ENCODE peak calls at places on chromosomes 4 and X, in eight cellular contexts. F is uterus, Z is fibroblast of lung, S is right atrium auricular region, D is MM.1S, U is endothelial cell of umbilical vein, P is lower lobe of right lung, G is Peyer's patch. M is an unnamed sample.

GRCh38 chr4:83664741-83665140 is 128.8 kb downstream of the GPAT3 start:
- DNase-seq in F (no peak), Z (no peak), S (no peak), D (no peak), U (no peak), P (no peak), G (no peak), M (no peak)

GRCh38 chrX:1595711-1596060 is 4.3 kb downstream of the AKAP17A start:
- DNase-seq in F (no peak), Z (no peak), S (no peak), D (no peak), U (no peak), P (no peak), G (no peak), M (no peak)

GRCh38 chr4:112938461-112939058 is 110.9 kb upstream of the ANK2 start:
- DNase-seq in F (no peak), Z (peak; percentile 71), S (no peak), D (peak; percentile 54), U (peak; percentile 40), P (no peak), G (no peak), M (no peak)

GRCh38 chr4:182917182-182918043 is at the start of gene DCTD:
- DNase-seq in F (peak; percentile 76), Z (peak; percentile 66), S (peak; percentile 77), D (peak; percentile 93), U (peak; percentile 60), P (peak; percentile 88), G (peak; percentile 92), M (peak; percentile 87)

GRCh38 chrX:47697171-47697570 is 38.2 kb upstream of the UXT start:
- DNase-seq in F (no peak), Z (no peak), S (no peak), D (no peak), U (no peak), P (no peak), G (no peak), M (no peak)

GRCh38 chr4:72701987-72702819 is 133.2 kb upstream of the ADAMTS3 start:
- DNase-seq in F (no peak), Z (peak; percentile 65), S (no peak), D (peak; percentile 78), U (peak; percentile 69), P (no peak), G (no peak), M (peak; percentile 40)

GRCh38 chrX:2228466-2228865 is 272.3 kb downstream of the DHRSX start:
- DNase-seq in F (no peak), Z (no peak), S (no peak), D (no peak), U (no peak), P (no peak), G (no peak), M (no peak)

GRCh38 chrX:129686422-129686948 is 31.7 kb upstream of the APLN start:
- DNase-seq in F (peak; percentile 55), Z (peak; percentile 68), S (peak; percentile 65), D (no peak), U (no peak), P (no peak), G (no peak), M (no peak)

GRCh38 chrX:21398424-21398823 is 24.2 kb downstream of the CNKSR2 start:
- DNase-seq in F (no peak), Z (no peak), S (no peak), D (no peak), U (no peak), P (no peak), G (no peak), M (no peak)

GRCh38 chr4:122552898-122553297 is 68.0 kb downstream of the IL21 start:
- DNase-seq in F (no peak), Z (no peak), S (no peak), D (no peak), U (no peak), P (no peak), G (no peak), M (no peak)

GRCh38 chr4:161714022-161714751 is 449.6 kb downstream of the FSTL5 start:
- DNase-seq in F (no peak), Z (peak; percentile 80), S (no peak), D (no peak), U (peak; percentile 85), P (no peak), G (no peak), M (peak; percentile 58)

GRCh38 chr4:8872402-8873291 is 1.0 kb upstream of the HMX1 start:
- DNase-seq in F (no peak), Z (no peak), S (no peak), D (no peak), U (no peak), P (no peak), G (no peak), M (no peak)

GRCh38 chr4:8195841-8196460 is 3.1 kb upstream of the SH3TC1 start:
- DNase-seq in F (no peak), Z (no peak), S (no peak), D (no peak), U (peak; percentile 24), P (no peak), G (no peak), M (no peak)

GRCh38 chrX:10235851-10236250 is 79.1 kb downstream of the CLCN4 start:
- DNase-seq in F (no peak), Z (peak; percentile 49), S (no peak), D (no peak), U (no peak), P (no peak), G (no peak), M (no peak)

GRCh38 chrX:144586756-144587155 is 660.5 kb upstream of the SPANXN1 start:
- DNase-seq in F (no peak), Z (no peak), S (no peak), D (peak; percentile 29), U (no peak), P (no peak), G (no peak), M (no peak)

GRCh38 chr4:158996669-158997074 is 106.2 kb upstream of the RAPGEF2 start:
- DNase-seq in F (no peak), Z (peak; percentile 95), S (no peak), D (no peak), U (peak; percentile 90), P (no peak), G (no peak), M (no peak)

GRCh38 chr4:185412412-185412811 is 13.4 kb downstream of the UFSP2 start:
- DNase-seq in F (no peak), Z (no peak), S (no peak), D (peak; percentile 18), U (peak; percentile 88), P (no peak), G (no peak), M (no peak)

GRCh38 chrX:9682456-9682855 is 83.2 kb downstream of the GPR143 start:
- DNase-seq in F (no peak), Z (peak; percentile 59), S (no peak), D (no peak), U (peak; percentile 10), P (no peak), G (no peak), M (no peak)

GRCh38 chr4:88690355-88690754 is 7.3 kb downstream of the NAP1L5 start:
- DNase-seq in F (no peak), Z (peak; percentile 41), S (no peak), D (no peak), U (peak; percentile 50), P (no peak), G (no peak), M (no peak)

GRCh38 chr4:26320159-26320452 is 708 bp upstream of the RBPJ start:
- DNase-seq in F (no peak), Z (peak; percentile 43), S (no peak), D (peak; percentile 39), U (no peak), P (no peak), G (no peak), M (no peak)

GRCh38 chr4:26320453-26321325 is at the start of gene RBPJ:
- DNase-seq in F (peak; percentile 93), Z (peak; percentile 99), S (peak; percentile 89), D (peak; percentile 85), U (peak; percentile 97), P (peak; percentile 92), G (peak; percentile 94), M (peak; percentile 99)

GRCh38 chr4:26323807-26324206 is 3.0 kb downstream of the RBPJ start:
- DNase-seq in F (no peak), Z (peak; percentile 81), S (no peak), D (no peak), U (peak; percentile 73), P (no peak), G (no peak), M (no peak)

GRCh38 chr4:26321326-26322276 is 787 bp downstream of the RBPJ start:
- DNase-seq in F (peak; percentile 18), Z (peak; percentile 58), S (no peak), D (peak; percentile 29), U (peak; percentile 41), P (peak; percentile 54), G (peak; percentile 55), M (peak; percentile 70)

DNA sequence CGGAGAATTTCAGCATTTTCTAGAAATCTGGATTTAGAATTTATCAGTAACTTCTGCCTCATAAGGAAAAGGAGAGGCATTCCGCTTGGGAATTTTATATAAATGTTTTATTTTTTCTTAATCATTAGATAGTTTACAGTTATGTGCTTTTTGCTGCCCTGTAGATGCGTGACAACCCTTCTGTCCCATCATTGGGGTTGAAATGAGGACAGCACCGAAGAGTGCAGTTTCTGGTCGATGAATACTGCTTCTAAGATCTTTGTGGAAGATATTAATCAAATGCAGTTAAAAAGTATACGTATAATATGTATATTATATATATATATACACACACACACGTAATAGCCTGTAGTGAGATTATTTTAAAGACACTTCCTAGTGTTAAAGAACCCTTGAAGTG is 1.5 kb downstream of the RBPJ start:
- DNase-seq in F (no peak), Z (no peak), S (no peak), D (no peak), U (no peak), P (no peak), G (no peak), M (no peak)
- H3K4me3 ChIP-seq in F (peak overlapping the region; percentile 89), Z (peak overlapping the region; percentile 91), S (peak overlapping the region; percentile 63), D (peak overlapping the region; percentile 88), U (peak overlapping the region; percentile 76), P (peak overlapping the region; percentile 93), G (peak overlapping the region; percentile 93), M (peak overlapping the region; percentile 91)

GRCh38 chr4:24476209-24476781 is 108.1 kb downstream of the DHX15 start:
- DNase-seq in F (no peak), Z (peak; percentile 38), S (no peak), D (peak; percentile 39), U (peak; percentile 32), P (no peak), G (no peak), M (no peak)
- TF ChIP-seq CTCF in F (peak; percentile 39), Z (peak; percentile 67), S (peak; percentile 60), D (peak; percentile 59), U (peak; percentile 28), P (peak; percentile 47), G (peak; percentile 43), M (peak; percentile 43)

DNA sequence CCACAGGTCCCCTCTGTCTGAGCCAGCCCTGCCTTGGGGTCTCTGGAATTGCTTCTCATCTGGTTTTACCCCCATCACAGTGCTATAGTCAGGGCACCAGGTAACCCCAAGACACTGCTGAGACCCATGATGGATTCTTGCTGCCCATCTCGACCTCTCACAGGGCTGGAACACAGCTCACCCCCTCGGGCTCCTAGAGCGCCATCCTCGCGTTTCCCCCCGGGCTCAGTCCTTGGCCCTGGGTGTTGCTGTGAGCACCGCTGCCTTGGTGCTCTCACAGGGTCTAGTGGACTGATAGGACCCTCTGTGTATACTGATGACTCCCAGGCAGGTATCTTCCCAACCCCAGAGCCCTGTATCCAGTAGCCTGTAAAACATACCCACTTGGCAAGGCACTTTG is 8.8 kb downstream of the MAEA start:
- DNase-seq in F (no peak), Z (no peak), S (no peak), D (no peak), U (no peak), P (peak; percentile 20), G (no peak), M (no peak)
- H3K36me3 ChIP-seq in F (no peaks in the 10 kb centered on the region), Z (peaks cover 9% of the 10 kb centered on the region), S (peaks cover 37% of the 10 kb centered on the region), D (peaks cover 16% of the 10 kb centered on the region), U (peaks cover 30% of the 10 kb centered on the region), P (peaks cover 46% of the 10 kb centered on the region), G (no peaks in the 10 kb centered on the region), M (peaks cover 54% of the 10 kb centered on the region)

GRCh38 chr4:86498560-86499166 is 95.5 kb upstream of the PTPN13 start:
- DNase-seq in F (no peak), Z (peak; percentile 74), S (no peak), D (peak; percentile 66), U (peak; percentile 56), P (no peak), G (no peak), M (peak; percentile 30)
- H3K4me3 ChIP-seq in F (no peak overlapping the region), Z (no peak overlapping the region), S (no peak overlapping the region), D (no peak overlapping the region), U (no peak overlapping the region), P (no peak overlapping the region), G (no peak overlapping the region), M (no peak overlapping the region)